ENCODE peak calls at places on chromosomes 2 and 18, in nine cellular contexts. F, X, D, K, H, R, U, A and Q are unnamed samples.

GRCh38 chr2:234437642-234438321 is 59.1 kb downstream of the ARL4C start:
- DNase-seq in F (no peak), X (no peak), D (no peak), K (peak), H (no peak), R (no peak), U (no peak), A (no peak), Q (no peak)

GRCh38 chr2:182918961-182919360 is 52.5 kb upstream of the FRZB start:
- DNase-seq in F (no peak), X (no peak), D (no peak), K (no peak), H (no peak), R (no peak), U (no peak), A (no peak), Q (no peak)

GRCh38 chr2:21819475-21819874 is 695.7 kb downstream of the TDRD15 start:
- DNase-seq in F (no peak), X (no peak), D (no peak), K (no peak), H (no peak), R (no peak), U (no peak), A (no peak), Q (no peak)

GRCh38 chr18:49934457-49934856 is 121.1 kb upstream of the ACAA2 start:
- DNase-seq in F (no peak), X (no peak), D (no peak), K (no peak), H (peak), R (no peak), U (no peak), A (no peak), Q (no peak)

GRCh38 chr18:75607701-75608100 is 180.2 kb upstream of the SMIM21 start:
- DNase-seq in F (no peak), X (no peak), D (no peak), K (no peak), H (no peak), R (no peak), U (no peak), A (no peak), Q (no peak)

GRCh38 chr18:12837747-12838146 is 46.3 kb downstream of the PTPN2 start:
- DNase-seq in F (no peak), X (no peak), D (no peak), K (no peak), H (no peak), R (no peak), U (no peak), A (no peak), Q (no peak)

GRCh38 chr2:33215299-33215698 is 261.1 kb upstream of the RASGRP3 start:
- DNase-seq in F (peak), X (no peak), D (peak), K (peak), H (peak), R (peak), U (no peak), A (no peak), Q (no peak)

GRCh38 chr2:196376984-196377877 is 205.9 kb upstream of the STK17B start:
- DNase-seq in F (no peak), X (no peak), D (no peak), K (no peak), H (no peak), R (no peak), U (no peak), A (no peak), Q (no peak)

GRCh38 chr18:36519358-36519757 is 221.8 kb downstream of the FHOD3 start:
- DNase-seq in F (no peak), X (no peak), D (no peak), K (no peak), H (no peak), R (no peak), U (no peak), A (no peak), Q (no peak)

GRCh38 chr2:219551412-219551811 is 7.6 kb downstream of the TMEM198 start:
- DNase-seq in F (peak), X (no peak), D (no peak), K (no peak), H (no peak), R (peak), U (no peak), A (no peak), Q (no peak)

GRCh38 chr2:20430461-20431302 is 16.2 kb upstream of the RHOB start:
- DNase-seq in F (no peak), X (peak), D (no peak), K (no peak), H (peak), R (no peak), U (no peak), A (no peak), Q (no peak)

GRCh38 chr2:172462393-172463381 is 35.3 kb downstream of the ITGA6 start:
- DNase-seq in F (no peak), X (peak), D (no peak), K (no peak), H (no peak), R (no peak), U (no peak), A (no peak), Q (no peak)

GRCh38 chr18:73842795-73843394 is 304.7 kb downstream of the FBXO15 start:
- DNase-seq in F (peak), X (peak), D (peak), K (peak), H (no peak), R (peak), U (peak), A (no peak), Q (no peak)

GRCh38 chr2:62660582-62661262 is 44.8 kb upstream of the EHBP1 start:
- DNase-seq in F (no peak), X (no peak), D (no peak), K (no peak), H (no peak), R (no peak), U (no peak), A (no peak), Q (no peak)

GRCh38 chr2:104523921-104524320 is 330.0 kb upstream of the POU3F3 start:
- DNase-seq in F (no peak), X (no peak), D (no peak), K (no peak), H (no peak), R (no peak), U (no peak), A (no peak), Q (no peak)

GRCh38 chr2:26711457-26712155 is 19.1 kb downstream of the KCNK3 start:
- DNase-seq in F (no peak), X (peak), D (no peak), K (no peak), H (no peak), R (no peak), U (no peak), A (no peak), Q (no peak)

GRCh38 chr2:235432741-235433520 is 60.9 kb upstream of the AGAP1 start:
- DNase-seq in F (no peak), X (no peak), D (no peak), K (peak), H (no peak), R (no peak), U (no peak), A (no peak), Q (no peak)

GRCh38 chr2:206443735-206444527 is 599 bp downstream of the ADAM23 start:
- DNase-seq in F (peak), X (no peak), D (peak), K (peak), H (no peak), R (peak), U (peak), A (no peak), Q (peak)

GRCh38 chr18:39371996-39372395 is 1806.4 kb upstream of the CELF4 start:
- DNase-seq in F (no peak), X (no peak), D (no peak), K (no peak), H (no peak), R (no peak), U (no peak), A (no peak), Q (no peak)

GRCh38 chr2:235416816-235417499 is 76.9 kb upstream of the AGAP1 start:
- DNase-seq in F (peak), X (no peak), D (no peak), K (no peak), H (no peak), R (no peak), U (no peak), A (peak), Q (no peak)

GRCh38 chr2:129087133-129087813 is 768.6 kb upstream of the HS6ST1 start:
- DNase-seq in F (peak), X (no peak), D (peak), K (peak), H (peak), R (no peak), U (no peak), A (no peak), Q (no peak)

GRCh38 chr2:127641846-127642510 is 4.0 kb upstream of the GPR17 start:
- DNase-seq in F (no peak), X (no peak), D (no peak), K (no peak), H (no peak), R (no peak), U (no peak), A (no peak), Q (no peak)

GRCh38 chr2:127638361-127639110 is 7.4 kb upstream of the GPR17 start:
- DNase-seq in F (peak), X (no peak), D (peak), K (no peak), H (no peak), R (peak), U (no peak), A (no peak), Q (no peak)

GRCh38 chr2:127641133-127641532 is 4.8 kb upstream of the GPR17 start:
- DNase-seq in F (no peak), X (no peak), D (no peak), K (no peak), H (no peak), R (no peak), U (no peak), A (no peak), Q (no peak)

GRCh38 chr2:127639111-127639474 is 6.9 kb upstream of the GPR17 start:
- DNase-seq in F (no peak), X (no peak), D (no peak), K (no peak), H (no peak), R (no peak), U (no peak), A (no peak), Q (no peak)

GRCh38 chr2:127640082-127641072 is 5.6 kb upstream of the GPR17 start:
- DNase-seq in F (no peak), X (no peak), D (no peak), K (no peak), H (no peak), R (peak), U (no peak), A (no peak), Q (no peak)
- TF ChIP-seq CTCF in F (peak), X (no peak), D (peak), K (peak), H (peak), R (peak), U (peak), A (peak), Q (peak)

DNA sequence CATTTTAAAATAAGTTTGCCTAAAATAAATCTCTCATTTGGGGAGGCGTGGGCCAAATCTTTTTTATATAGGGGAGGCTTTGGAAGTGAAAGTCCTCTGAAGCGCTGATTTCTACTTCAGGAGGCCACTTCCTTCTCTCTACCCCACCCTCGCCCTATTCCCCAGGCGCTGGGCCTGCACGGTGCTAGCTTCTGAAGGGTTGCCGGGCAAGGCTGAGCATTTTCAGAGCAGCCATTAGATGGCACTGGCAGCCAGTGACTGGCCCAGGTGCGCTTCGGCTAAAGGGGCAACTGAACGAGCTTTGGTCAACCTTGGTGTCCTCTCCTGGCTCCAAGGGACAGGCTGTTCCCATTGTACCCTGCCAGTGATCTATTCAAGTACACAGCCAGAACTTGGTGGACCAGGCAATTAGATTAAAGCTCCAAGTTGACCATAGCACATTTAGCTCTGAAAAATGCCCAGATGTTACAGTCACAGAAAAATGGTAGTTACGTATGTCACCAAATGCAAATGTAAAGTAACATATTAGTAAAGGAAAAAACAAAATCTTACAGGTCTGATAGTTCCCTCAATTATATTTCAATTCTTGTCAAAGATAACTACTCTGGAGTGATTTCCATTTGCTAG is 2.3 kb downstream of the POMC start:
- DNase-seq in F (peak), X (peak), D (no peak), K (no peak), H (no peak), R (peak), U (no peak), A (no peak), Q (no peak)
- TF ChIP-seq CTCF in F (peak), X (no peak), D (no peak), K (peak), H (peak), R (peak), U (peak), A (no peak), Q (peak)

GRCh38 chr18:11726556-11726955 is 37.5 kb downstream of the GNAL start:
- DNase-seq in F (no peak), X (no peak), D (no peak), K (no peak), H (no peak), R (no peak), U (no peak), A (no peak), Q (no peak)

GRCh38 chr18:11733031-11733430 is 44.0 kb downstream of the GNAL start:
- DNase-seq in F (peak), X (peak), D (peak), K (peak), H (peak), R (peak), U (peak), A (peak), Q (peak)

GRCh38 chr18:11729556-11729955 is 40.5 kb downstream of the GNAL start:
- DNase-seq in F (no peak), X (no peak), D (no peak), K (no peak), H (no peak), R (no peak), U (no peak), A (no peak), Q (no peak)

GRCh38 chr18:11728247-11728646 is 39.2 kb downstream of the GNAL start:
- DNase-seq in F (peak), X (no peak), D (no peak), K (no peak), H (no peak), R (peak), U (no peak), A (no peak), Q (no peak)
- TF ChIP-seq CTCF in F (peak), X (no peak), D (no peak), K (peak), H (peak), R (peak), U (peak), A (no peak), Q (peak)

GRCh38 chr18:48264508-48264907 is 144.7 kb downstream of the ZBTB7C start:
- DNase-seq in F (no peak), X (no peak), D (no peak), K (no peak), H (no peak), R (peak), U (no peak), A (no peak), Q (no peak)
- TF ChIP-seq CTCF in F (no peak), X (no peak), D (no peak), K (no peak), H (no peak), R (no peak), U (no peak), A (no peak), Q (no peak)

DNA sequence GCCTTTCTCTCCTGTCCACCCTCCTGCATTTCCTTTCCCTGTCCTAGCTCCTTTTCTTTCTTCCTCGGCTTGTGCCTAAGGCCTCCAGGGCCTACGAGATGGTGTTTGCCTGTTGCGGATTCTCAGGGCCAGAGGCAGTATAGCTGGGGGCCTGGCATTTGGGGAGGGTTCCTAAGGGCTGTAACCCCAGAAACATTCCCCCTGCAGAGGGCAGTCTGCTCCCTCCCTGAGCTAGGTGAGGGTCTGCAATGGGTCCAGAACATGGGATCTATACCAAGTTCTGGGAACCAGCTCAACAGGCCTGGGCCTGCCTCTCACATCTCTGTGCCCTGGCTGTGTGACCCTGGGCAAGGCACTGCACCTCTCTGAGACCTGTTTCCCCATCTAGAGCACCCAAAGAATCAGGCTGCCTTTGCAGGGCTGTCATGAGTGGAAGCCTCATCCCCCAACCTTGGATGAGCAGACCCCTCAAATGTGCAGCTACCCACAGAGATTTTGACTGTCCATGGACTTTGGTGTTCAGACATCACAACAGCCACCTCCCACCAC is 97.5 kb downstream of the GLI2 start:
- DNase-seq in F (no peak), X (no peak), D (no peak), K (no peak), H (no peak), R (peak), U (no peak), A (peak), Q (no peak)
- TF ChIP-seq CTCF in F (no peak), X (no peak), D (no peak), K (no peak), H (no peak), R (peak), U (no peak), A (no peak), Q (no peak)

GRCh38 chr18:37584952-37585695 is 19.5 kb upstream of the CELF4 start:
- DNase-seq in F (no peak), X (no peak), D (no peak), K (no peak), H (no peak), R (peak), U (no peak), A (no peak), Q (no peak)

GRCh38 chr18:37578886-37579513 is 13.4 kb upstream of the CELF4 start:
- DNase-seq in F (peak), X (no peak), D (no peak), K (no peak), H (no peak), R (peak), U (no peak), A (no peak), Q (no peak)

GRCh38 chr18:37578182-37578678 is 12.6 kb upstream of the CELF4 start:
- DNase-seq in F (no peak), X (no peak), D (no peak), K (no peak), H (no peak), R (no peak), U (no peak), A (no peak), Q (no peak)

GRCh38 chr18:37584217-37584616 is 18.6 kb upstream of the CELF4 start:
- DNase-seq in F (no peak), X (no peak), D (no peak), K (no peak), H (no peak), R (no peak), U (no peak), A (no peak), Q (no peak)

GRCh38 chr18:37582306-37582705 is 16.7 kb upstream of the CELF4 start:
- DNase-seq in F (no peak), X (no peak), D (no peak), K (no peak), H (no peak), R (no peak), U (no peak), A (no peak), Q (no peak)
- TF ChIP-seq CTCF in F (no peak), X (no peak), D (no peak), K (no peak), H (no peak), R (no peak), U (no peak), A (no peak), Q (no peak)

GRCh38 chr2:12549641-12550040 is 167.1 kb upstream of the TRIB2 start:
- DNase-seq in F (no peak), X (no peak), D (no peak), K (no peak), H (no peak), R (no peak), U (no peak), A (no peak), Q (no peak)

GRCh38 chr2:12548906-12549305 is 167.8 kb upstream of the TRIB2 start:
- DNase-seq in F (no peak), X (no peak), D (no peak), K (no peak), H (no peak), R (no peak), U (no peak), A (no peak), Q (no peak)

GRCh38 chr2:12544221-12544558 is 172.5 kb upstream of the TRIB2 start:
- DNase-seq in F (no peak), X (no peak), D (no peak), K (no peak), H (no peak), R (no peak), U (no peak), A (no peak), Q (no peak)

GRCh38 chr2:12543452-12544220 is 173.1 kb upstream of the TRIB2 start:
- DNase-seq in F (no peak), X (no peak), D (no peak), K (no peak), H (no peak), R (no peak), U (no peak), A (no peak), Q (no peak)

GRCh38 chr2:12547771-12548170 is 169.0 kb upstream of the TRIB2 start:
- DNase-seq in F (no peak), X (no peak), D (no peak), K (no peak), H (no peak), R (peak), U (no peak), A (no peak), Q (no peak)
- TF ChIP-seq CTCF in F (no peak), X (no peak), D (no peak), K (no peak), H (no peak), R (peak), U (no peak), A (no peak), Q (no peak)